ENCODE peak calls at places on chromosome 17, in nine cellular contexts. N is neural crest cell; Z is stimulated activated CD4-positive, alpha-beta T cell treated with anti-CD3 and anti-CD28 coated beads, Interleukin-15, amount 100 ng/mL, for 24 hours; A is Right ventricle myocardium inferior; W is NCI-H1105 treated with DMSO at 0.1 percent for 48 hours; U is stimulated activated naive CD8-positive, alpha-beta T cell treated with anti-CD3 and anti-CD28 coated beads, Interleukin-15, amount 100 ng/mL, for 72 hours; K is NCI-H1092 treated with DMSO at 0.1 percent for 48 hours; Y is Panc1; F is HFFc6. C is an unnamed sample.

GRCh38 chr17:73300392-73300791 is 11.4 kb downstream of the CDC42EP4 start:
- DNase-seq in N (no peak), Z (no peak), A (no peak), W (no peak), U (no peak), K (no peak), Y (no peak), F (no peak), C (no peak)

GRCh38 chr17:4565209-4566141 is 5.1 kb upstream of the GGT6 start:
- DNase-seq in N (peak; percentile 59), Z (peak; percentile 71), A (no peak), W (peak; percentile 92), U (peak; percentile 50), K (peak; percentile 60), Y (peak; percentile 55), F (peak; percentile 65), C (peak; percentile 76)

GRCh38 chr17:7992924-7993323 is 9.5 kb upstream of the GUCY2D start:
- DNase-seq in N (no peak), Z (no peak), A (no peak), W (no peak), U (no peak), K (no peak), Y (no peak), F (peak; percentile 18), C (no peak)

GRCh38 chr17:18008496-18009268 is 30.3 kb downstream of the ATPAF2 start:
- DNase-seq in N (no peak), Z (no peak), A (no peak), W (no peak), U (no peak), K (no peak), Y (no peak), F (peak; percentile 90), C (no peak)

GRCh38 chr17:63714550-63715277 is 14.8 kb upstream of the LIMD2 start:
- DNase-seq in N (no peak), Z (no peak), A (no peak), W (no peak), U (no peak), K (no peak), Y (no peak), F (peak; percentile 28), C (no peak)

GRCh38 chr17:63476494-63476856 is 386 bp upstream of the ACE start:
- DNase-seq in N (peak; percentile 20), Z (peak; percentile 25), A (no peak), W (peak; percentile 68), U (no peak), K (peak; percentile 60), Y (no peak), F (no peak), C (no peak)

GRCh38 chr17:29136998-29137730 is 43.0 kb downstream of the MYO18A start:
- DNase-seq in N (no peak), Z (peak; percentile 65), A (no peak), W (no peak), U (no peak), K (no peak), Y (no peak), F (peak; percentile 81), C (no peak)

GRCh38 chr17:62703776-62704380 is 76.4 kb downstream of the MRC2 start:
- DNase-seq in N (peak; percentile 83), Z (peak; percentile 80), A (peak; percentile 89), W (peak; percentile 58), U (peak; percentile 78), K (peak; percentile 54), Y (no peak), F (peak; percentile 32), C (peak; percentile 44)

GRCh38 chr17:29565643-29566472 is 979 bp downstream of the ABHD15 start:
- DNase-seq in N (no peak), Z (peak; percentile 76), A (no peak), W (peak; percentile 83), U (peak; percentile 69), K (peak; percentile 28), Y (no peak), F (no peak), C (no peak)

GRCh38 chr17:47789611-47790520 is 31.7 kb downstream of the OSBPL7 start:
- DNase-seq in N (peak; percentile 55), Z (peak; percentile 78), A (peak; percentile 74), W (peak; percentile 56), U (peak; percentile 66), K (peak; percentile 42), Y (no peak), F (peak; percentile 19), C (peak; percentile 4)

GRCh38 chr17:74960739-74961342 is 11.7 kb downstream of the HID1 start:
- DNase-seq in N (peak; percentile 53), Z (peak; percentile 79), A (peak; percentile 50), W (no peak), U (peak; percentile 39), K (no peak), Y (no peak), F (peak; percentile 18), C (peak; percentile 6)

GRCh38 chr17:27982688-27983087 is 59.8 kb upstream of the NLK start:
- DNase-seq in N (no peak), Z (no peak), A (no peak), W (no peak), U (no peak), K (no peak), Y (no peak), F (no peak), C (no peak)

GRCh38 chr17:40541873-40542561 is 23.3 kb downstream of the CCR7 start:
- DNase-seq in N (no peak), Z (no peak), A (peak; percentile 92), W (no peak), U (peak; percentile 54), K (no peak), Y (no peak), F (no peak), C (no peak)

GRCh38 chr17:2195729-2196128 is 107.9 kb downstream of the SMG6 start:
- DNase-seq in N (no peak), Z (peak; percentile 77), A (no peak), W (no peak), U (peak; percentile 26), K (no peak), Y (no peak), F (no peak), C (peak; percentile 61)

GRCh38 chr17:79088266-79088996 is 13.8 kb downstream of the ENGASE start:
- DNase-seq in N (no peak), Z (no peak), A (peak; percentile 43), W (no peak), U (no peak), K (no peak), Y (no peak), F (no peak), C (no peak)

GRCh38 chr17:77783991-77784820 is 174.3 kb upstream of the TNRC6C start:
- DNase-seq in N (no peak), Z (peak; percentile 61), A (no peak), W (no peak), U (peak; percentile 52), K (no peak), Y (no peak), F (no peak), C (no peak)

GRCh38 chr17:78256705-78257559 is 25.5 kb downstream of the TMEM235 start:
- DNase-seq in N (no peak), Z (no peak), A (peak; percentile 56), W (no peak), U (no peak), K (no peak), Y (no peak), F (no peak), C (no peak)

GRCh38 chr17:79700574-79700973 is 30.2 kb upstream of the ENPP7 start:
- DNase-seq in N (no peak), Z (no peak), A (peak; percentile 20), W (no peak), U (no peak), K (no peak), Y (no peak), F (no peak), C (no peak)

GRCh38 chr17:77857306-77857555 is 101.3 kb upstream of the TNRC6C start:
- DNase-seq in N (no peak), Z (no peak), A (no peak), W (no peak), U (no peak), K (no peak), Y (no peak), F (no peak), C (no peak)

GRCh38 chr17:81020767-81021497 is 14.0 kb upstream of the BAIAP2 start:
- DNase-seq in N (no peak), Z (no peak), A (peak; percentile 75), W (no peak), U (no peak), K (peak; percentile 86), Y (no peak), F (no peak), C (no peak)

GRCh38 chr17:61458491-61459433 is 6.5 kb downstream of the TBX4 start:
- DNase-seq in N (no peak), Z (no peak), A (no peak), W (no peak), U (no peak), K (no peak), Y (no peak), F (no peak), C (no peak)

GRCh38 chr17:5555254-5555653 is 29.1 kb downstream of the NLRP1 start:
- DNase-seq in N (no peak), Z (no peak), A (no peak), W (no peak), U (no peak), K (no peak), Y (no peak), F (peak; percentile 52), C (peak; percentile 77)

GRCh38 chr17:40291311-40291710 is 3.6 kb downstream of the CDC6 start:
- DNase-seq in N (no peak), Z (no peak), A (peak; percentile 73), W (no peak), U (no peak), K (no peak), Y (no peak), F (no peak), C (no peak)

GRCh38 chr17:80203448-80204092 is 16.6 kb downstream of the SGSH start:
- DNase-seq in N (no peak), Z (no peak), A (no peak), W (no peak), U (no peak), K (no peak), Y (no peak), F (no peak), C (no peak)